ENCODE peak calls at places on chromosome 11, in five cellular contexts. One of them, this sample, is unnamed.

GRCh38 chr11:9263840-9264380 is 1.2 kb downstream of the DENND5A start:
- DNase-seq in stimulated activated CD4-positive, alpha-beta T cell treated with anti-CD3 and anti-CD28 coated beads, Interleukin-12 subunit alpha, Interleukin-12 subunit beta, amount 100 ng/mL, for 24 hours: peak; percentile 39
- DNase-seq in activated naive CD8-positive, alpha-beta T cell treated with anti-CD3 and anti-CD28 coated beads, Interleukin-2, amount 10 ng/mL, durations not matched to agents 7 days and 5 days: no peak
- DNase-seq in choroid plexus epithelial cell: peak; percentile 30
- DNase-seq in hypothalamus: no peak
- DNase-seq in this sample: no peak

GRCh38 chr11:61814242-61814957 is 2.4 kb downstream of the FADS1 start:
- DNase-seq in stimulated activated CD4-positive, alpha-beta T cell treated with anti-CD3 and anti-CD28 coated beads, Interleukin-12 subunit alpha, Interleukin-12 subunit beta, amount 100 ng/mL, for 24 hours: no peak
- DNase-seq in hypothalamus: no peak
- DNase-seq in choroid plexus epithelial cell: peak; percentile 67
- DNase-seq in activated naive CD8-positive, alpha-beta T cell treated with anti-CD3 and anti-CD28 coated beads, Interleukin-2, amount 10 ng/mL, durations not matched to agents 7 days and 5 days: no peak
- DNase-seq in this sample: peak; percentile 65

GRCh38 chr11:131653244-131653643 is 282.8 kb downstream of the NTM start:
- DNase-seq in hypothalamus: no peak
- DNase-seq in stimulated activated CD4-positive, alpha-beta T cell treated with anti-CD3 and anti-CD28 coated beads, Interleukin-12 subunit alpha, Interleukin-12 subunit beta, amount 100 ng/mL, for 24 hours: no peak
- DNase-seq in choroid plexus epithelial cell: no peak
- DNase-seq in activated naive CD8-positive, alpha-beta T cell treated with anti-CD3 and anti-CD28 coated beads, Interleukin-2, amount 10 ng/mL, durations not matched to agents 7 days and 5 days: no peak
- DNase-seq in this sample: no peak

GRCh38 chr11:102763440-102763839 is 17.0 kb downstream of the MMP10 start:
- DNase-seq in activated naive CD8-positive, alpha-beta T cell treated with anti-CD3 and anti-CD28 coated beads, Interleukin-2, amount 10 ng/mL, durations not matched to agents 7 days and 5 days: no peak
- DNase-seq in stimulated activated CD4-positive, alpha-beta T cell treated with anti-CD3 and anti-CD28 coated beads, Interleukin-12 subunit alpha, Interleukin-12 subunit beta, amount 100 ng/mL, for 24 hours: no peak
- DNase-seq in choroid plexus epithelial cell: no peak
- DNase-seq in hypothalamus: no peak
- DNase-seq in this sample: no peak

GRCh38 chr11:69918938-69919650 is 99.9 kb upstream of the FGF3 start:
- DNase-seq in activated naive CD8-positive, alpha-beta T cell treated with anti-CD3 and anti-CD28 coated beads, Interleukin-2, amount 10 ng/mL, durations not matched to agents 7 days and 5 days: peak; percentile 83
- DNase-seq in choroid plexus epithelial cell: peak; percentile 70
- DNase-seq in stimulated activated CD4-positive, alpha-beta T cell treated with anti-CD3 and anti-CD28 coated beads, Interleukin-12 subunit alpha, Interleukin-12 subunit beta, amount 100 ng/mL, for 24 hours: peak; percentile 69
- DNase-seq in hypothalamus: peak; percentile 49
- DNase-seq in this sample: peak; percentile 13

GRCh38 chr11:6405837-6406236 is 13.1 kb downstream of the APBB1 start:
- DNase-seq in stimulated activated CD4-positive, alpha-beta T cell treated with anti-CD3 and anti-CD28 coated beads, Interleukin-12 subunit alpha, Interleukin-12 subunit beta, amount 100 ng/mL, for 24 hours: no peak
- DNase-seq in activated naive CD8-positive, alpha-beta T cell treated with anti-CD3 and anti-CD28 coated beads, Interleukin-2, amount 10 ng/mL, durations not matched to agents 7 days and 5 days: no peak
- DNase-seq in hypothalamus: no peak
- DNase-seq in choroid plexus epithelial cell: no peak
- DNase-seq in this sample: no peak

GRCh38 chr11:72625746-72626636 is 48.2 kb downstream of the PDE2A start:
- DNase-seq in choroid plexus epithelial cell: peak; percentile 75
- DNase-seq in stimulated activated CD4-positive, alpha-beta T cell treated with anti-CD3 and anti-CD28 coated beads, Interleukin-12 subunit alpha, Interleukin-12 subunit beta, amount 100 ng/mL, for 24 hours: no peak
- DNase-seq in hypothalamus: no peak
- DNase-seq in activated naive CD8-positive, alpha-beta T cell treated with anti-CD3 and anti-CD28 coated beads, Interleukin-2, amount 10 ng/mL, durations not matched to agents 7 days and 5 days: no peak
- DNase-seq in this sample: no peak

GRCh38 chr11:877565-877964 is 33.0 kb downstream of the CHID1 start:
- DNase-seq in stimulated activated CD4-positive, alpha-beta T cell treated with anti-CD3 and anti-CD28 coated beads, Interleukin-12 subunit alpha, Interleukin-12 subunit beta, amount 100 ng/mL, for 24 hours: no peak
- DNase-seq in choroid plexus epithelial cell: no peak
- DNase-seq in hypothalamus: no peak
- DNase-seq in activated naive CD8-positive, alpha-beta T cell treated with anti-CD3 and anti-CD28 coated beads, Interleukin-2, amount 10 ng/mL, durations not matched to agents 7 days and 5 days: no peak
- DNase-seq in this sample: no peak

GRCh38 chr11:112292785-112293407 is 32.2 kb upstream of the PLET1 start:
- DNase-seq in choroid plexus epithelial cell: peak; percentile 95
- DNase-seq in activated naive CD8-positive, alpha-beta T cell treated with anti-CD3 and anti-CD28 coated beads, Interleukin-2, amount 10 ng/mL, durations not matched to agents 7 days and 5 days: no peak
- DNase-seq in stimulated activated CD4-positive, alpha-beta T cell treated with anti-CD3 and anti-CD28 coated beads, Interleukin-12 subunit alpha, Interleukin-12 subunit beta, amount 100 ng/mL, for 24 hours: no peak
- DNase-seq in hypothalamus: no peak
- DNase-seq in this sample: no peak